ENCODE peak calls at places on chromosomes 13 and 19, in ten cellular contexts. R is fibroblast of lung, K is body of pancreas, N is activated B cell treated with CpG ODN at 0.5 μM for 24 hours, H is AG04450, B is GM20000, Z is psoas muscle, F is Calu3, G is SK-N-SH, V is osteoblast. P is an unnamed sample.

GRCh38 chr13:21466527-21466926 is 7.4 kb upstream of the ZDHHC20 start:
- DNase-seq in H (no peak), F (no peak), K (no peak), B (no peak), G (no peak), V (no peak), Z (no peak), R (no peak), N (no peak), P (no peak)

GRCh38 chr13:101390461-101390860 is 25.8 kb downstream of the NALCN start:
- DNase-seq in F (no peak), G (no peak), B (no peak), R (peak; percentile 74), V (no peak), Z (no peak), H (no peak), N (no peak), K (no peak), P (no peak)

GRCh38 chr13:35994131-35994966 is 136.8 kb downstream of the DCLK1 start:
- DNase-seq in B (no peak), K (peak; percentile 73), V (peak; percentile 93), Z (peak; percentile 56), F (no peak), N (no peak), H (no peak), G (no peak), R (peak; percentile 97), P (no peak)

GRCh38 chr13:102771298-102772041 is 2.1 kb downstream of the TEX30 start:
- DNase-seq in R (no peak), K (no peak), F (no peak), Z (no peak), H (no peak), B (no peak), N (no peak), V (peak; percentile 3), G (no peak), P (no peak)

GRCh38 chr13:43159007-43159406 is 135.6 kb downstream of the DNAJC15 start:
- DNase-seq in B (no peak), R (peak; percentile 80), G (no peak), K (no peak), H (peak; percentile 3), N (no peak), F (no peak), V (peak; percentile 17), Z (no peak), P (no peak)

GRCh38 chr19:45231891-45232290 is 13.3 kb downstream of the EXOC3L2 start:
- DNase-seq in F (no peak), G (peak; percentile 9), R (no peak), K (no peak), B (no peak), N (no peak), H (no peak), Z (no peak), V (peak; percentile 96), P (no peak)

GRCh38 chr19:11012507-11012906 is 51.7 kb downstream of the SMARCA4 start:
- DNase-seq in N (no peak), Z (no peak), V (no peak), R (no peak), B (no peak), K (no peak), H (no peak), G (no peak), F (no peak), P (no peak)

GRCh38 chr13:51632643-51633357 is 48.5 kb downstream of the WDFY2 start:
- DNase-seq in F (peak; percentile 25), V (no peak), B (no peak), K (peak; percentile 29), N (no peak), H (no peak), G (no peak), Z (no peak), R (no peak), P (no peak)

GRCh38 chr19:35236638-35237400 is 8.3 kb upstream of the FAM187B start:
- DNase-seq in V (no peak), R (no peak), Z (no peak), N (peak; percentile 9), G (no peak), F (no peak), B (no peak), K (no peak), H (no peak), P (no peak)

GRCh38 chr13:74026753-74027152 is 107.5 kb downstream of the KLF12 start:
- DNase-seq in F (peak; percentile 3), G (no peak), N (peak; percentile 26), Z (no peak), V (no peak), H (no peak), B (peak; percentile 41), R (peak; percentile 57), K (no peak), P (no peak)

GRCh38 chr13:111980146-111980929 is 86.6 kb upstream of the SOX1 start:
- DNase-seq in Z (no peak), B (no peak), K (no peak), R (no peak), H (no peak), F (no peak), G (no peak), V (no peak), N (no peak), P (no peak)

GRCh38 chr19:8020681-8021080 is 15.2 kb upstream of the ELAVL1 start:
- DNase-seq in N (no peak), G (no peak), B (no peak), F (no peak), R (no peak), V (peak; percentile 3), H (no peak), Z (no peak), K (no peak), P (no peak)

GRCh38 chr19:8023371-8023770 is 17.9 kb upstream of the ELAVL1 start:
- DNase-seq in V (peak; percentile 2), K (no peak), Z (no peak), F (no peak), N (no peak), B (no peak), R (no peak), G (no peak), H (no peak), P (no peak)

GRCh38 chr19:8021374-8021773 is 15.9 kb upstream of the ELAVL1 start:
- DNase-seq in H (no peak), V (peak; percentile 17), B (no peak), R (no peak), N (no peak), K (no peak), G (no peak), Z (no peak), F (no peak), P (no peak)

GRCh38 chr19:8022275-8022674 is 16.8 kb upstream of the ELAVL1 start:
- DNase-seq in H (no peak), F (no peak), G (no peak), V (no peak), R (no peak), Z (no peak), N (no peak), B (no peak), K (no peak), P (no peak)

GRCh38 chr19:8017808-8018207 is 12.4 kb upstream of the ELAVL1 start:
- DNase-seq in N (peak; percentile 25), V (peak; percentile 30), H (no peak), K (no peak), B (peak; percentile 74), G (no peak), R (no peak), Z (no peak), F (no peak), P (no peak)
- TF ChIP-seq CTCF in N (no peak), V (no peak), H (no peak), K (no peak), B (peak; percentile 62), G (no peak), R (no peak), Z (peak; percentile 4), F (no peak), P (no peak)

GRCh38 chr13:20119960-20120359 is 40.9 kb downstream of the GJA3 start:
- DNase-seq in N (no peak), G (no peak), Z (no peak), F (no peak), R (no peak), H (no peak), V (no peak), K (no peak), B (no peak), P (no peak)
- TF ChIP-seq CTCF in N (no peak), G (no peak), Z (no peak), F (no peak), R (no peak), H (no peak), V (no peak), K (no peak), B (no peak), P (no peak)

DNA sequence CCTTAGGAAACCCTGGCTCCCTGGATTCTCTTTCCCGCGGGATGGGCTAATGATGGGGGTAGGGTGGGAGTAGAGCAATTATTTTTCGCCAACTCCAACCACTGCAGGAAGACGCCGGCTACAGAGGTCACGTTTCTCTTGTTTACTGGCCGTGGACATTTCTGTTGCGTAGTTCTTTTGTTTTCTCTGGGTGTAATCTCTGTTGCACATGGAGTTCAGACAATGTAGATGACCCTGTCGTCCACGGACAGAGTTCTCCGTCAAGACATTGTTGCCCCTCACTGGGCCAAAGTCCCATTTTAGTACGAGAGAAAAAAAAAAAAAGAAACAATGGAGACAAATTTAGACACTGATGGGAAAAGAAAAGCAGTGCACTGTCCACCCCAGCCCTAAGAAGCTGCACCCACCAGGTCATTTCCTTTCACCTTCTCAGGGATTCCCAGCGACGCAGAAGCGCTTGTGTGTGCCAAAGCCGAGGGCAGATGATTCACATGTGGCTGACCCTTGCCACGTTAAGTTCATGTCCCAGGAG is 133.9 kb upstream of the ARGLU1 start:
- DNase-seq in H (no peak), N (no peak), B (no peak), G (no peak), R (no peak), F (no peak), V (no peak), Z (peak; percentile 16), K (no peak), P (no peak)
- TF ChIP-seq CTCF in H (no peak), N (no peak), B (no peak), G (no peak), R (no peak), F (no peak), V (no peak), Z (no peak), K (no peak), P (no peak)

GRCh38 chr19:53161123-53161522 is 2.3 kb upstream of the ZNF347 start:
- DNase-seq in G (no peak), K (no peak), F (no peak), H (no peak), B (no peak), Z (no peak), N (no peak), R (no peak), V (peak; percentile 10), P (no peak)

GRCh38 chr19:53156888-53157287 is 2.0 kb downstream of the ZNF347 start:
- DNase-seq in H (no peak), V (peak; percentile 14), B (no peak), Z (no peak), G (no peak), N (no peak), R (no peak), F (no peak), K (no peak), P (no peak)

GRCh38 chr19:53158119-53158656 is 665 bp downstream of the ZNF347 start:
- DNase-seq in Z (peak; percentile 38), G (peak; percentile 58), B (peak; percentile 32), V (peak; percentile 52), R (peak; percentile 31), N (peak; percentile 32), F (no peak), K (peak; percentile 29), H (no peak), P (peak; percentile 62)

GRCh38 chr19:53160350-53160749 is 1.5 kb upstream of the ZNF347 start:
- DNase-seq in F (no peak), K (no peak), V (no peak), Z (no peak), H (no peak), N (no peak), G (no peak), R (no peak), B (no peak), P (no peak)

GRCh38 chr19:53157601-53158000 is 1.3 kb downstream of the ZNF347 start:
- DNase-seq in B (no peak), G (peak; percentile 20), F (no peak), V (peak; percentile 6), R (peak; percentile 23), N (no peak), Z (no peak), H (no peak), K (peak; percentile 13), P (no peak)
- TF ChIP-seq CTCF in B (no peak), G (no peak), F (no peak), V (no peak), R (no peak), N (no peak), Z (no peak), H (no peak), K (no peak), P (no peak)

P was measured in mesothelial cell of epicardium.